ENCODE peak calls at places on chromosomes 1 and 21, in four cellular contexts. G is endodermal cell, O is fibroblast of pulmonary artery, R is cardiac fibroblast. S is an unnamed sample.

GRCh38 chr1:17586172-17586963 is 46.9 kb downstream of the ARHGEF10L start:
- DNase-seq in O (peak), R (peak), G (peak), S (peak)

GRCh38 chr1:21779613-21780521 is 3.1 kb downstream of the USP48 start:
- DNase-seq in R (peak), O (peak), G (no peak), S (no peak)

GRCh38 chr21:39385299-39386145 is 36.6 kb upstream of the HMGN1 start:
- DNase-seq in R (peak), G (no peak), O (peak), S (peak)

GRCh38 chr1:92728687-92729086 is 56.2 kb downstream of the EVI5 start:
- DNase-seq in G (no peak), O (peak), R (peak), S (peak)

GRCh38 chr1:63909511-63909910 is 135.7 kb downstream of the ROR1 start:
- DNase-seq in O (no peak), G (no peak), R (no peak), S (no peak)

GRCh38 chr1:167775178-167775577 is 53.4 kb downstream of the MPZL1 start:
- DNase-seq in G (no peak), O (peak), R (peak), S (peak)

GRCh38 chr1:40305451-40305850 is 11.6 kb downstream of the COL9A2 start:
- DNase-seq in O (no peak), G (peak), R (peak), S (peak)

GRCh38 chr1:235635938-235636663 is 13.5 kb downstream of the GNG4 start:
- DNase-seq in O (no peak), R (no peak), G (peak), S (peak)

GRCh38 chr1:177119311-177119710 is 45.2 kb downstream of the ASTN1 start:
- DNase-seq in G (no peak), O (no peak), R (no peak), S (no peak)

GRCh38 chr1:2555634-2556276 is 416 bp upstream of the TNFRSF14 start:
- DNase-seq in G (no peak), R (peak), O (no peak), S (no peak)
- H3K4me3 ChIP-seq in G (no peak), R (peak), O (peak), S (peak)

GRCh38 chr1:150516616-150517015 is 1.1 kb downstream of the FALEC start:
- DNase-seq in G (no peak), R (no peak), O (peak), S (peak)
- TF ChIP-seq CTCF in G (no peak), R (no peak), O (no peak), S (no peak)

DNA sequence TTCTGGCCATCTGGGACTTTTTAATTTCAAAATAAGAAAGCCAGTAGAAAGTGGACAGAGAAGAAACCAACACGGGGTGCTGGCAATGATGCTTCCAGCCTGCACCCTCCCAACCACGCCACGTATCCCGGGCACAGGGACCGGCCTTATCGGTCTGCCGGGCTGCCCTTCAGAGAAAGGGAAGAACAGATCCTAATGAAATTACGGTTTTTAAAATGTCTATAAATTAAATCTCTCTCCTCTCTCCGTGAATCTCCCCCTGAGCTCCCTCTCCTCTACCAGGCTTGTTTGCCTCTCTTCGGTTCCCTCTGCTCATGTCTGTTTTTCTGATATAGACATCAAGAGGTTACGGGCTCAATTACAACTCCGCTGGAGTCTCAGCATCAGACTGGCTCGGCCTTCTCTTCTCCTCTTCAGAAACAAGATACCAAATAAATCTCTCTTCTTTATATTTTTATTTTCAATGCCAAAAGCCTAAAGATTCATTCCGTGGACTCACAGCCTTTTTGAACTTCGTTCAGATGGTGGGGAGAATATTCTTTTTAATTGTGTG is 6.2 kb downstream of the CASZ1 start:
- DNase-seq in O (no peak), G (no peak), R (no peak), S (no peak)
- H3K4me3 ChIP-seq in O (no peak), G (no peak), R (no peak), S (no peak)

GRCh38 chr1:8283058-8283884 is 34.6 kb upstream of the SLC45A1 start:
- DNase-seq in O (no peak), R (no peak), G (no peak), S (no peak)

GRCh38 chr1:8285103-8285502 is 32.8 kb upstream of the SLC45A1 start:
- DNase-seq in G (no peak), O (no peak), R (no peak), S (peak)

GRCh38 chr1:8284167-8284566 is 33.7 kb upstream of the SLC45A1 start:
- DNase-seq in R (peak), G (no peak), O (peak), S (peak)

GRCh38 chr1:8285965-8286364 is 31.9 kb upstream of the SLC45A1 start:
- DNase-seq in G (no peak), R (no peak), O (no peak), S (no peak)

DNA sequence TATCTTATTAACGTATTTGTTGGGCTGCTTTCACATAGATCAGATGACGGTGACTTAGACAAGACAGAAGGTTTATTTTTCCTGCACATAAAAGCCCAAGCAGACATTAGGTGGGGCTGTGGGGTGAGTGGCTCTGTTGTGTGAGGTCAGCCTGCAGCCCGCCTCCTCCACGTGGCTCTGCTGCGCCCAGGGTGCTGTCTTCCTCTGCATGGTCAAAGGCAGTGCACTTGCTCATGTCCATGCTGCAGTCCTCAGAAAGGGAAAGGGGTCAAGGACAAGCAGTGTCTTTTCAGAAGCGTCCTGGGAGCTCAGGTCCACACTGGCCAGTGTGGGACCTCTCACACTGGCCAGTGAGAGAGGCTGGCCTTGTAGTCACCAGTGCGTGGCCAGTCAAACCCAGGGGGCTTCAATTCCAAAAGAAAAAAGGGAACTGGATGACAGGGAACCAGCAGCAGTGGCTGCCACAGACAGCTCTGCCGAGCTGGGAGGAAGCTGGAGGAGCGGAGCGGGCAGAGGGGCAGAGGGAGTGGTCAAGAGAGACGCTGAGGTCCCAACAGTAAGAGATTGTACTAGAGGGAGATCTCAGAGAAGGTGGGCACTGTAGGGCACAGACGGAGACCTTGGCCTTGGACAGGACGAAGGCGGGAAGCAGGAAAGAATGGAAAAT is 35.9 kb upstream of the SLC45A1 start:
- DNase-seq in O (no peak), G (no peak), R (no peak), S (no peak)
- TF ChIP-seq CTCF in O (no peak), G (no peak), R (no peak), S (no peak)

GRCh38 chr1:43454270-43455011 is 710 bp upstream of the HYI start:
- DNase-seq in R (peak), O (peak), G (peak), S (peak)
- H3K4me3 ChIP-seq in R (peak), O (peak), G (peak), S (peak)

GRCh38 chr1:223551610-223552009 is 113.9 kb downstream of the CAPN8 start:
- DNase-seq in O (no peak), R (no peak), G (no peak), S (peak)

GRCh38 chr1:223553957-223554356 is 111.5 kb downstream of the CAPN8 start:
- DNase-seq in R (no peak), G (no peak), O (no peak), S (no peak)

GRCh38 chr1:223556414-223557124 is 108.9 kb downstream of the CAPN8 start:
- DNase-seq in R (peak), O (peak), G (peak), S (peak)

GRCh38 chr1:223558512-223558911 is 107.0 kb downstream of the CAPN8 start:
- DNase-seq in O (no peak), G (no peak), R (no peak), S (no peak)

DNA sequence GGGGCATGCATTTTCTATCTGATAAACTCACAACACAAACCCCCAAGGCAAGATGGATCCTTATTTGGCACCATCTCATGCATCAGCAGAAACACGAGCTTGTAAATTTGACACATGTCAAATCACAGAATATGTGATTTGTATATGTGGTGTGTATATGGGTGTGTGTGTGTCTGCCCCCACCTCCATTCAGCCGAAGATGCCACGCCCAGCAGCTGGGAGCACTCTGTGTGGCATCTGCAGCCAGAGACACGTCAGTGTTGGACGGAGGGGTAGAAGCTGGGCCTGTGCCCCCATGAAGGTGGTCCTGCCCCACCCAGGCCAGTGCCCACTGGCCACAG is 108.4 kb downstream of the CAPN8 start:
- DNase-seq in O (no peak), R (no peak), G (no peak), S (no peak)
- TF ChIP-seq CTCF in O (no peak), R (no peak), G (no peak), S (no peak)

GRCh38 chr1:209431813-209432442 is 151.6 kb upstream of the CAMK1G start:
- DNase-seq in R (no peak), G (no peak), O (no peak), S (peak)

GRCh38 chr1:209432443-209432825 is 151.1 kb upstream of the CAMK1G start:
- DNase-seq in R (no peak), O (no peak), G (no peak), S (peak)

GRCh38 chr1:209430107-209430506 is 153.4 kb upstream of the CAMK1G start:
- DNase-seq in O (no peak), G (no peak), R (no peak), S (no peak)

GRCh38 chr1:209430821-209431259 is 152.7 kb upstream of the CAMK1G start:
- DNase-seq in G (no peak), O (no peak), R (no peak), S (peak)

GRCh38 chr1:209431402-209431801 is 152.1 kb upstream of the CAMK1G start:
- DNase-seq in G (no peak), O (no peak), R (no peak), S (no peak)
- H3K4me3 ChIP-seq in G (peak), O (no peak), R (no peak), S (peak)

GRCh38 chr21:41957991-41958766 is 4.4 kb upstream of the C2CD2 start:
- DNase-seq in O (peak), G (peak), R (peak), S (peak)
- TF ChIP-seq CTCF in O (peak), G (peak), R (peak), S (peak)

S was measured in epithelial cell of esophagus.